ENCODE peak calls at places on chromosomes 5 and 9, in seven cellular contexts. K is Calu3, Z is nephron progenitor cell, P is foreskin fibroblast, I is AG09309, Y is astrocyte, O is GM13976. U is an unnamed sample.

GRCh38 chr9:96164268-96164683 is 137.7 kb downstream of the HSD17B3 start:
- DNase-seq in P (no peak), O (no peak), Y (no peak), I (no peak), Z (no peak), K (no peak), U (no peak)

GRCh38 chr5:179906795-179907569 is 715 bp downstream of the TBC1D9B start:
- DNase-seq in Y (no peak), Z (no peak), O (no peak), P (peak; percentile 54), K (peak; percentile 41), I (no peak), U (peak; percentile 28)

GRCh38 chr9:130943780-130944179 is 4.7 kb upstream of the FIBCD1 start:
- DNase-seq in K (no peak), Y (no peak), Z (no peak), O (no peak), P (no peak), I (no peak), U (no peak)

GRCh38 chr5:77144837-77145139 is 57.7 kb upstream of the ZBED3 start:
- DNase-seq in K (no peak), P (no peak), Y (no peak), O (no peak), I (no peak), Z (no peak), U (no peak)

GRCh38 chr9:86600291-86600690 is 246.1 kb upstream of the TUT7 start:
- DNase-seq in O (no peak), Y (peak; percentile 14), I (no peak), P (peak; percentile 61), Z (no peak), K (no peak), U (no peak)

GRCh38 chr5:180633283-180634177 is 15.9 kb downstream of the FLT4 start:
- DNase-seq in K (no peak), O (no peak), I (no peak), Y (no peak), P (no peak), Z (no peak), U (no peak)

GRCh38 chr5:160621503-160621902 is 199.8 kb downstream of the PTTG1 start:
- DNase-seq in O (no peak), I (no peak), Y (no peak), K (no peak), Z (no peak), P (no peak), U (no peak)

GRCh38 chr5:54520438-54520846 is 2.9 kb downstream of the SNX18 start:
- DNase-seq in K (no peak), Y (peak; percentile 56), I (no peak), Z (peak; percentile 23), P (peak; percentile 52), O (no peak), U (no peak)

GRCh38 chr5:54792611-54793404 is 192.6 kb downstream of the ESM1 start:
- DNase-seq in K (no peak), Z (no peak), I (no peak), P (peak; percentile 69), O (no peak), Y (peak; percentile 17), U (no peak)

GRCh38 chr9:68546596-68547390 is 6.1 kb upstream of the TMEM252 start:
- DNase-seq in K (no peak), I (no peak), Z (peak; percentile 46), O (peak; percentile 46), Y (no peak), P (no peak), U (no peak)

GRCh38 chr5:32942225-32942989 is 231.3 kb downstream of the NPR3 start:
- DNase-seq in K (peak; percentile 54), P (peak; percentile 23), I (no peak), Y (no peak), O (peak; percentile 28), Z (peak; percentile 21), U (no peak)

GRCh38 chr9:129270205-129270604 is 92.1 kb upstream of the IER5L start:
- DNase-seq in K (no peak), O (peak; percentile 75), P (no peak), Y (no peak), I (no peak), Z (no peak), U (no peak)

GRCh38 chr9:89602978-89603628 is 1.7 kb upstream of the GADD45G start:
- DNase-seq in Y (peak; percentile 60), O (peak; percentile 83), P (peak; percentile 70), K (peak; percentile 88), Z (peak; percentile 91), I (peak; percentile 21), U (peak; percentile 87)

GRCh38 chr9:133351908-133352634 is 4.1 kb downstream of the RPL7A start:
- DNase-seq in I (no peak), Y (peak; percentile 42), O (peak; percentile 62), Z (peak; percentile 52), P (peak; percentile 86), K (peak; percentile 69), U (peak; percentile 42)

GRCh38 chr9:74120470-74120869 is 376.7 kb upstream of the RORB start:
- DNase-seq in O (no peak), I (no peak), P (no peak), K (no peak), Z (no peak), Y (no peak), U (no peak)

GRCh38 chr9:81560851-81561732 is 128.3 kb downstream of the TLE1 start:
- DNase-seq in I (no peak), K (no peak), O (no peak), Y (peak; percentile 77), P (no peak), Z (no peak), U (no peak)

GRCh38 chr9:81563739-81564138 is 125.6 kb downstream of the TLE1 start:
- DNase-seq in O (no peak), I (no peak), Y (no peak), Z (no peak), K (no peak), P (no peak), U (no peak)

GRCh38 chr9:81562221-81563019 is 126.9 kb downstream of the TLE1 start:
- DNase-seq in Y (peak; percentile 89), P (peak; percentile 87), I (peak; percentile 20), O (no peak), K (peak; percentile 83), Z (no peak), U (no peak)

GRCh38 chr9:81564632-81565031 is 124.7 kb downstream of the TLE1 start:
- DNase-seq in I (no peak), K (no peak), P (no peak), O (no peak), Y (no peak), Z (no peak), U (no peak)

GRCh38 chr9:81563020-81563407 is 126.3 kb downstream of the TLE1 start:
- DNase-seq in Z (no peak), P (no peak), K (no peak), O (no peak), Y (no peak), I (no peak), U (no peak)
- TF ChIP-seq CTCF in Z (no peak), P (no peak), K (no peak), O (no peak), Y (no peak), I (no peak), U (no peak)

GRCh38 chr5:10867408-10868303 is 106.6 kb upstream of the DAP start:
- DNase-seq in P (no peak), I (no peak), O (no peak), Y (no peak), K (no peak), Z (no peak), U (no peak)

GRCh38 chr5:10863763-10864383 is 102.8 kb upstream of the DAP start:
- DNase-seq in P (peak; percentile 35), Y (peak; percentile 24), Z (peak; percentile 63), O (peak; percentile 81), K (peak; percentile 76), I (no peak), U (peak; percentile 68)

GRCh38 chr5:10866913-10867312 is 105.9 kb upstream of the DAP start:
- DNase-seq in Y (no peak), O (no peak), K (no peak), Z (no peak), I (no peak), P (no peak), U (no peak)
- TF ChIP-seq CTCF in Y (peak; percentile 6), O (no peak), K (no peak), Z (peak; percentile 20), I (peak; percentile 13), P (no peak), U (no peak)

GRCh38 chr5:109688999-109689739 is 558 bp upstream of the MAN2A1 start:
- DNase-seq in Y (peak; percentile 72), P (peak; percentile 97), O (peak; percentile 92), I (no peak), Z (peak; percentile 81), K (peak; percentile 92), U (no peak)
- TF ChIP-seq CTCF in Y (no peak), P (no peak), O (no peak), I (no peak), Z (no peak), K (no peak), U (no peak)

DNA sequence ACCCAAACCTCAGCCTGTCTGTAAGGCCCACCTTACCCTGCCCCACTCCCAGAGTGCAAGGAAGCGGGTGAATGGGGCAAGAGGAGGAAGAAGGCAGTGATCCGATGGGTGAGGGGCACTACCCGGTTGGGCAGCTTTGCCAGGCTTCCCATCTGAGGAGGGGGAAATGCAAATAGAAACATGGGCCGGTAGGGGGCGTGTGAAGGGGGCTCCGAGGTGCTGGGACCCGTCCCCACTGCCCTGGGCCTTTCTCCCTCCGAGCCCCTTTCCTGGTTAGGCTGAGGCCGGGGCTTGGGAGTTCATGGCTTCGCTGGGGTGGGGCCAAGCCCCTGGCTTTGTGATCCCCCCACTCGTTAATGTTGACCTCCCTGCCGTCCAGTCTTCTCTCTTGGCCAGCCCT is 23.6 kb upstream of the MYORG start:
- DNase-seq in Y (no peak), I (no peak), O (no peak), P (no peak), Z (peak; percentile 26), K (no peak), U (no peak)
- TF ChIP-seq CTCF in Y (no peak), I (no peak), O (no peak), P (peak; percentile 2), Z (no peak), K (no peak), U (no peak)

U was measured in neural crest cell.